ENCODE peak calls at places on chromosomes 5 and 9, in four cellular contexts. One of them, this sample, is unnamed.

GRCh38 chr9:132946624-132947295 is 2.3 kb upstream of the TSC1 start:
- DNase-seq in dermis blood vessel endothelial cell: peak
- DNase-seq in activated T-cell treated with anti-CD3 and anti-CD28 coated beads, Interleukin-2, amount 50 U/mL, for 24 hours: no peak
- DNase-seq in amniotic stem cell: no peak
- DNase-seq in this sample: no peak

GRCh38 chr5:154364845-154365244 is 81.0 kb upstream of the SAP30L start:
- DNase-seq in dermis blood vessel endothelial cell: no peak
- DNase-seq in amniotic stem cell: no peak
- DNase-seq in activated T-cell treated with anti-CD3 and anti-CD28 coated beads, Interleukin-2, amount 50 U/mL, for 24 hours: no peak
- DNase-seq in this sample: no peak

GRCh38 chr9:114616684-114617520 is 5.8 kb downstream of the TMEM268 start:
- DNase-seq in activated T-cell treated with anti-CD3 and anti-CD28 coated beads, Interleukin-2, amount 50 U/mL, for 24 hours: no peak
- DNase-seq in amniotic stem cell: no peak
- DNase-seq in dermis blood vessel endothelial cell: no peak
- DNase-seq in this sample: no peak

GRCh38 chr9:18825775-18826174 is 207.2 kb downstream of the SAXO1 start:
- DNase-seq in dermis blood vessel endothelial cell: no peak
- DNase-seq in activated T-cell treated with anti-CD3 and anti-CD28 coated beads, Interleukin-2, amount 50 U/mL, for 24 hours: no peak
- DNase-seq in amniotic stem cell: no peak
- DNase-seq in this sample: no peak

GRCh38 chr5:343461-344401 is 22.2 kb downstream of the AHRR start:
- DNase-seq in activated T-cell treated with anti-CD3 and anti-CD28 coated beads, Interleukin-2, amount 50 U/mL, for 24 hours: peak
- DNase-seq in amniotic stem cell: peak
- DNase-seq in dermis blood vessel endothelial cell: peak
- DNase-seq in this sample: peak

GRCh38 chr5:94903719-94904118 is 285.2 kb downstream of the SLF1 start:
- DNase-seq in activated T-cell treated with anti-CD3 and anti-CD28 coated beads, Interleukin-2, amount 50 U/mL, for 24 hours: no peak
- DNase-seq in amniotic stem cell: no peak
- DNase-seq in dermis blood vessel endothelial cell: no peak
- DNase-seq in this sample: no peak

GRCh38 chr9:5635390-5635789 is 6.5 kb downstream of the RIC1 start:
- DNase-seq in dermis blood vessel endothelial cell: no peak
- DNase-seq in amniotic stem cell: no peak
- DNase-seq in activated T-cell treated with anti-CD3 and anti-CD28 coated beads, Interleukin-2, amount 50 U/mL, for 24 hours: no peak
- DNase-seq in this sample: no peak

GRCh38 chr9:133048595-133048994 is 13.2 kb upstream of the CEL start:
- DNase-seq in dermis blood vessel endothelial cell: peak
- DNase-seq in amniotic stem cell: no peak
- DNase-seq in activated T-cell treated with anti-CD3 and anti-CD28 coated beads, Interleukin-2, amount 50 U/mL, for 24 hours: peak
- DNase-seq in this sample: no peak

GRCh38 chr5:134053840-134054338 is 49.1 kb upstream of the VDAC1 start:
- DNase-seq in activated T-cell treated with anti-CD3 and anti-CD28 coated beads, Interleukin-2, amount 50 U/mL, for 24 hours: no peak
- DNase-seq in dermis blood vessel endothelial cell: peak
- DNase-seq in amniotic stem cell: no peak
- DNase-seq in this sample: peak

GRCh38 chr5:41978686-41979085 is 53.6 kb downstream of the FBXO4 start:
- DNase-seq in activated T-cell treated with anti-CD3 and anti-CD28 coated beads, Interleukin-2, amount 50 U/mL, for 24 hours: no peak
- DNase-seq in dermis blood vessel endothelial cell: no peak
- DNase-seq in amniotic stem cell: no peak
- DNase-seq in this sample: no peak

GRCh38 chr9:136343121-136343883 is 16.0 kb downstream of the GPSM1 start:
- DNase-seq in amniotic stem cell: no peak
- DNase-seq in activated T-cell treated with anti-CD3 and anti-CD28 coated beads, Interleukin-2, amount 50 U/mL, for 24 hours: no peak
- DNase-seq in dermis blood vessel endothelial cell: no peak
- DNase-seq in this sample: no peak

GRCh38 chr9:109249615-109250014 is 71.2 kb downstream of the EPB41L4B start:
- DNase-seq in dermis blood vessel endothelial cell: no peak
- DNase-seq in amniotic stem cell: no peak
- DNase-seq in activated T-cell treated with anti-CD3 and anti-CD28 coated beads, Interleukin-2, amount 50 U/mL, for 24 hours: no peak
- DNase-seq in this sample: no peak

GRCh38 chr5:14180437-14180836 is 37.3 kb downstream of the TRIO start:
- DNase-seq in dermis blood vessel endothelial cell: no peak
- DNase-seq in activated T-cell treated with anti-CD3 and anti-CD28 coated beads, Interleukin-2, amount 50 U/mL, for 24 hours: no peak
- DNase-seq in amniotic stem cell: no peak
- DNase-seq in this sample: no peak

GRCh38 chr5:173772407-173773059 is 115.6 kb upstream of the CPEB4 start:
- DNase-seq in dermis blood vessel endothelial cell: no peak
- DNase-seq in activated T-cell treated with anti-CD3 and anti-CD28 coated beads, Interleukin-2, amount 50 U/mL, for 24 hours: no peak
- DNase-seq in amniotic stem cell: no peak
- DNase-seq in this sample: no peak

GRCh38 chr9:98287383-98287782 is 31.9 kb upstream of the TBC1D2 start:
- DNase-seq in amniotic stem cell: no peak
- DNase-seq in activated T-cell treated with anti-CD3 and anti-CD28 coated beads, Interleukin-2, amount 50 U/mL, for 24 hours: no peak
- DNase-seq in dermis blood vessel endothelial cell: no peak
- DNase-seq in this sample: peak

GRCh38 chr5:174612686-174613085 is 111.7 kb upstream of the MSX2 start:
- DNase-seq in amniotic stem cell: no peak
- DNase-seq in activated T-cell treated with anti-CD3 and anti-CD28 coated beads, Interleukin-2, amount 50 U/mL, for 24 hours: no peak
- DNase-seq in dermis blood vessel endothelial cell: no peak
- DNase-seq in this sample: no peak

GRCh38 chr5:52705720-52706119 is 82.0 kb upstream of the ITGA1 start:
- DNase-seq in amniotic stem cell: no peak
- DNase-seq in dermis blood vessel endothelial cell: peak
- DNase-seq in activated T-cell treated with anti-CD3 and anti-CD28 coated beads, Interleukin-2, amount 50 U/mL, for 24 hours: no peak
- DNase-seq in this sample: no peak

GRCh38 chr5:59236996-59237395 is 654.1 kb downstream of the RAB3C start:
- DNase-seq in activated T-cell treated with anti-CD3 and anti-CD28 coated beads, Interleukin-2, amount 50 U/mL, for 24 hours: no peak
- DNase-seq in amniotic stem cell: no peak
- DNase-seq in dermis blood vessel endothelial cell: no peak
- DNase-seq in this sample: no peak

GRCh38 chr5:139639619-139640431 is 8.3 kb upstream of the CXXC5 start:
- DNase-seq in amniotic stem cell: no peak
- DNase-seq in activated T-cell treated with anti-CD3 and anti-CD28 coated beads, Interleukin-2, amount 50 U/mL, for 24 hours: peak
- DNase-seq in dermis blood vessel endothelial cell: no peak
- DNase-seq in this sample: no peak

GRCh38 chr5:169273451-169273850 is 27.5 kb downstream of the SLIT3 start:
- DNase-seq in amniotic stem cell: no peak
- DNase-seq in dermis blood vessel endothelial cell: no peak
- DNase-seq in activated T-cell treated with anti-CD3 and anti-CD28 coated beads, Interleukin-2, amount 50 U/mL, for 24 hours: no peak
- DNase-seq in this sample: no peak

GRCh38 chr5:64653776-64654175 is 36.5 kb upstream of the SHISAL2B start:
- DNase-seq in activated T-cell treated with anti-CD3 and anti-CD28 coated beads, Interleukin-2, amount 50 U/mL, for 24 hours: no peak
- DNase-seq in dermis blood vessel endothelial cell: no peak
- DNase-seq in amniotic stem cell: no peak
- DNase-seq in this sample: no peak

GRCh38 chr5:172564883-172565282 is 76.2 kb upstream of the NEURL1B start:
- DNase-seq in amniotic stem cell: no peak
- DNase-seq in activated T-cell treated with anti-CD3 and anti-CD28 coated beads, Interleukin-2, amount 50 U/mL, for 24 hours: no peak
- DNase-seq in dermis blood vessel endothelial cell: no peak
- DNase-seq in this sample: no peak

GRCh38 chr5:37888476-37888875 is 48.6 kb upstream of the GDNF start:
- DNase-seq in activated T-cell treated with anti-CD3 and anti-CD28 coated beads, Interleukin-2, amount 50 U/mL, for 24 hours: no peak
- DNase-seq in dermis blood vessel endothelial cell: no peak
- DNase-seq in amniotic stem cell: no peak
- DNase-seq in this sample: no peak

GRCh38 chr5:107704686-107705389 is 34.1 kb upstream of the EFNA5 start:
- DNase-seq in amniotic stem cell: no peak
- DNase-seq in activated T-cell treated with anti-CD3 and anti-CD28 coated beads, Interleukin-2, amount 50 U/mL, for 24 hours: no peak
- DNase-seq in dermis blood vessel endothelial cell: no peak
- DNase-seq in this sample: no peak

GRCh38 chr9:133188006-133188842 is 20.8 kb downstream of the OBP2B start:
- DNase-seq in activated T-cell treated with anti-CD3 and anti-CD28 coated beads, Interleukin-2, amount 50 U/mL, for 24 hours: no peak
- DNase-seq in amniotic stem cell: no peak
- DNase-seq in dermis blood vessel endothelial cell: peak
- DNase-seq in this sample: peak

GRCh38 chr5:153891394-153891793 is 147.3 kb downstream of the FAM114A2 start:
- DNase-seq in activated T-cell treated with anti-CD3 and anti-CD28 coated beads, Interleukin-2, amount 50 U/mL, for 24 hours: no peak
- DNase-seq in dermis blood vessel endothelial cell: no peak
- DNase-seq in amniotic stem cell: no peak
- DNase-seq in this sample: no peak

GRCh38 chr5:82422751-82423181 is 144.6 kb upstream of the RPS23 start:
- DNase-seq in amniotic stem cell: no peak
- DNase-seq in activated T-cell treated with anti-CD3 and anti-CD28 coated beads, Interleukin-2, amount 50 U/mL, for 24 hours: no peak
- DNase-seq in dermis blood vessel endothelial cell: peak
- DNase-seq in this sample: no peak

GRCh38 chr5:7616897-7617296 is 221.0 kb downstream of the ADCY2 start:
- DNase-seq in activated T-cell treated with anti-CD3 and anti-CD28 coated beads, Interleukin-2, amount 50 U/mL, for 24 hours: no peak
- DNase-seq in dermis blood vessel endothelial cell: no peak
- DNase-seq in amniotic stem cell: no peak
- DNase-seq in this sample: no peak

GRCh38 chr5:72291601-72292000 is 28.4 kb downstream of the MRPS27 start:
- DNase-seq in dermis blood vessel endothelial cell: no peak
- DNase-seq in activated T-cell treated with anti-CD3 and anti-CD28 coated beads, Interleukin-2, amount 50 U/mL, for 24 hours: no peak
- DNase-seq in amniotic stem cell: no peak
- DNase-seq in this sample: no peak

GRCh38 chr9:109805054-109805453 is 25.1 kb downstream of the PALM2AKAP2 start:
- DNase-seq in dermis blood vessel endothelial cell: no peak
- DNase-seq in activated T-cell treated with anti-CD3 and anti-CD28 coated beads, Interleukin-2, amount 50 U/mL, for 24 hours: no peak
- DNase-seq in amniotic stem cell: no peak
- DNase-seq in this sample: no peak